ENCODE peak calls at places on chromosome 22, in five cellular contexts. T, J, H, Q and N are unnamed samples. For H3K9me2, the result is how much of the 10 kb centered on the place peaks cover.

GRCh38 chr22:47406180-47406723 is 643.8 kb downstream of the TBC1D22A start:
- DNase-seq in J (no peak), T (no peak), H (no peak), Q (no peak), N (no peak)

GRCh38 chr22:30383061-30383460 is 4.2 kb downstream of the RNF215 start:
- DNase-seq in H (no peak), Q (no peak), T (no peak), J (no peak), N (no peak)

GRCh38 chr22:19879248-19879575 is 24.5 kb upstream of the GNB1L start:
- DNase-seq in Q (no peak), T (no peak), J (no peak), H (no peak), N (no peak)

GRCh38 chr22:31488346-31488883 is 1.2 kb downstream of the EIF4ENIF1 start:
- DNase-seq in T (peak), J (no peak), Q (no peak), H (no peak), N (no peak)

GRCh38 chr22:19169002-19169946 is 9.3 kb downstream of the SLC25A1 start:
- DNase-seq in J (no peak), T (no peak), Q (peak), H (no peak), N (no peak)

GRCh38 chr22:20551805-20552449 is 44.5 kb downstream of the MED15 start:
- DNase-seq in J (no peak), T (no peak), Q (no peak), H (no peak), N (no peak)

GRCh38 chr22:31344369-31345330 is 1.5 kb downstream of the PATZ1 start:
- DNase-seq in Q (peak), J (no peak), T (no peak), H (no peak), N (peak)

GRCh38 chr22:26681395-26681821 is 24.0 kb downstream of the MIAT start:
- DNase-seq in T (no peak), J (no peak), Q (peak), H (no peak), N (no peak)

GRCh38 chr22:42202669-42203068 is 67.8 kb downstream of the TCF20 start:
- DNase-seq in H (no peak), J (no peak), T (no peak), Q (no peak), N (no peak)

GRCh38 chr22:47175151-47175760 is 412.8 kb downstream of the TBC1D22A start:
- DNase-seq in J (no peak), T (no peak), H (no peak), Q (no peak), N (no peak)

GRCh38 chr22:38230108-38230825 is 28.5 kb downstream of the MAFF start:
- DNase-seq in H (no peak), Q (peak), T (no peak), J (no peak), N (peak)

GRCh38 chr22:21044931-21045584 is 688 bp upstream of the LRRC74B start:
- DNase-seq in T (no peak), H (no peak), J (no peak), Q (no peak), N (no peak)

GRCh38 chr22:23070418-23071162 is at the start of gene GNAZ:
- DNase-seq in H (no peak), Q (peak), T (no peak), J (no peak), N (peak)

GRCh38 chr22:49055406-49055805 is 772.3 kb downstream of the BRD1 start:
- DNase-seq in H (no peak), T (no peak), J (no peak), Q (no peak), N (no peak)
- H3K9me2 ChIP-seq in H (under half), T (under half), J (under half), Q (under half), N (under half)

DNA sequence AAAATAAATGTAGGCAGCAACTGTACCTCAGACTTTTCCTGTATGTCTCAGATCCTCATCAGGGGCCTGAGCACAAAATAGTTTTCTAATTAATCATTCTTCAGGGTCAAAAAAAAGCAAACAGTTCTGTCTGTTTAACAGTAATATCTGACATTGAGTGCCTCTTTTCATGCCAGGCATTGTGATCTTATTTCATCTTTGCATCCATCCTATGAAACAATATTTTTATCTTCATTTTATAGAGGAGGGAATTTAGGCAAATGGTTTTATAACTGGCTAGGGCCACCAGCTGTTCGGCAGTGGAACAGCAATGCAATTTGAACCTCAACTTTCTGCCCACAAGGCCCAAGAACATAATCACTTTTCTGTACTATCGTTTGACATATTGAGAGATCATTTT is 145.6 kb downstream of the WNT7B start:
- DNase-seq in J (peak), Q (no peak), T (no peak), H (no peak), N (peak)
- TF ChIP-seq CTCF in J (peak), Q (peak), T (peak), H (peak), N (peak)

GRCh38 chr22:37163096-37163489 is 13.4 kb upstream of the IL2RB start:
- DNase-seq in H (no peak), T (no peak), J (no peak), Q (no peak), N (no peak)
- H3K9me2 ChIP-seq in H (under half), T (under half), J (under half), Q (under half), N (under half)

GRCh38 chr22:39562839-39563489 is 7.6 kb upstream of the CACNA1I start:
- DNase-seq in Q (no peak), J (no peak), H (no peak), T (no peak), N (no peak)

GRCh38 chr22:39559456-39560105 is 11.0 kb upstream of the CACNA1I start:
- DNase-seq in Q (peak), H (peak), T (no peak), J (no peak), N (peak)

GRCh38 chr22:39558950-39559349 is 11.6 kb upstream of the CACNA1I start:
- DNase-seq in Q (no peak), T (no peak), J (no peak), H (no peak), N (no peak)

GRCh38 chr22:39558254-39558727 is 12.3 kb upstream of the CACNA1I start:
- DNase-seq in Q (no peak), J (no peak), H (no peak), T (no peak), N (no peak)

DNA sequence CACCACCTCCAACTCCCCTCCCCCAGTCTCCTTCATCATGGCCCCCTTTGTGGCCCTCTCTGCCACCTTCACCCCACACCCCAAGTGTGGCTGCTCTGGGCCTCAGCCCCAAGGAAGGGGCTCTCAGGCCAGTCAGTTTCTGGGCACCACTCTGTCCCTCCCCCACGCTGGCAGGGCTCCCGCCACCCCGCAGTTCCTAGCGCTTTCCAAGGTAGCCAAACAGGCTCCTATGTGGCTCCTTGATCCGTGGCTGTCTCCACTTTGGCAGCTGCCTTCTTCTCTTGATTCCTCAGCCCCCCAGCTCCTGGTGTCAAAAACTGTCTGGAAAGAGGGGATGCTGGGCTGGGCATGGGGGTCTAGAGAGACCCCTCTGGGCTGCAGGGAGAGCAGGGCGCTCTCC is 10.4 kb upstream of the CACNA1I start:
- DNase-seq in Q (no peak), J (no peak), H (no peak), T (no peak), N (no peak)
- TF ChIP-seq CTCF in Q (no peak), J (no peak), H (no peak), T (no peak), N (no peak)

DNA sequence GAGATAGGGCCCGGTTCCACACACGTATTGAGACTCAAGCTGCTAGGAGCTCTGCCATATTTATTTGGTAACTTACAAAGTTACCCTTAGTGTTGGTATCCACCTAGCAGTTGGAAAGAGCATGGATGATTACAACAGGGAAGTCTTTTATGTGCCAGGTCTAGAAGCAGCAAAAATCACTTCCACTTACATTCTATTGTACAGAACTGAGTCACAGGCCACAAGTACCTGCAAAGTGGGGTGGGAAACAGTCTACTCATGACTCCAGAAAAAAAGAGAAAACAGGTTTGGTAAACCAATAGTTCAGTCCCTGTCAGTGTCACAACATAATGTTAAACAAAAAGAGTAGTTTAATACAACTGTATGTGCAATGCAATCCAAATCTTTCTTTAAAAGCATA is 279.6 kb upstream of the PITPNB start:
- DNase-seq in Q (no peak), T (no peak), H (no peak), J (no peak), N (no peak)
- H3K9me2 ChIP-seq in Q (under half), T (under half), H (under half), J (under half), N (under half)

GRCh38 chr22:18110194-18110943 is at the start of gene TUBA8:
- DNase-seq in T (no peak), Q (peak), H (no peak), J (no peak), N (peak)
- TF ChIP-seq CTCF in T (no peak), Q (no peak), H (no peak), J (no peak), N (no peak)